ENCODE peak calls at places on chromosome 1, in six cellular contexts. K, I, X, H, L and P are unnamed samples.

GRCh38 chr1:55474168-55474786 is 259.1 kb upstream of the USP24 start:
- DNase-seq in K (no peak), I (no peak), X (no peak), H (no peak), L (peak; percentile 36), P (no peak)

GRCh38 chr1:115323366-115324004 is 14.6 kb downstream of the NGF start:
- DNase-seq in K (peak; percentile 45), I (no peak), X (no peak), H (peak; percentile 9), L (peak; percentile 31), P (no peak)

GRCh38 chr1:75053207-75053606 is 81.0 kb upstream of the LHX8 start:
- DNase-seq in K (no peak), I (no peak), X (no peak), H (no peak), L (no peak), P (no peak)

GRCh38 chr1:178609015-178609414 is 96.1 kb downstream of the TEX35 start:
- DNase-seq in K (no peak), I (no peak), X (no peak), H (no peak), L (peak; percentile 70), P (no peak)

GRCh38 chr1:87787551-87787950 is 458.9 kb downstream of the LMO4 start:
- DNase-seq in K (peak; percentile 11), I (no peak), X (no peak), H (no peak), L (peak; percentile 73), P (no peak)

GRCh38 chr1:110190282-110190929 is 19.7 kb upstream of the KCNC4 start:
- DNase-seq in K (no peak), I (peak; percentile 58), X (no peak), H (no peak), L (no peak), P (no peak)

GRCh38 chr1:110914676-110915075 is 41.7 kb downstream of the CD53 start:
- DNase-seq in K (no peak), I (no peak), X (no peak), H (no peak), L (no peak), P (no peak)

GRCh38 chr1:2375923-2376260 is 15.5 kb downstream of the MORN1 start:
- DNase-seq in K (no peak), I (no peak), X (no peak), H (no peak), L (no peak), P (no peak)

GRCh38 chr1:226047495-226047894 is 15.0 kb upstream of the H3-3A start:
- DNase-seq in K (peak; percentile 4), I (no peak), X (no peak), H (no peak), L (peak; percentile 70), P (no peak)

GRCh38 chr1:185694081-185694480 is 40.1 kb upstream of the HMCN1 start:
- DNase-seq in K (peak; percentile 9), I (no peak), X (no peak), H (no peak), L (peak; percentile 58), P (no peak)
- H3K4me3 ChIP-seq in K (no peak overlapping the region), I (no peak overlapping the region), X (peak overlapping the region; percentile 9), H (no peak overlapping the region), L (peak overlapping the region; percentile 47), P (no peak overlapping the region)

GRCh38 chr1:181504294-181505115 is 21.2 kb downstream of the CACNA1E start:
- DNase-seq in K (peak; percentile 7), I (no peak), X (no peak), H (no peak), L (peak; percentile 5), P (no peak)
- TF ChIP-seq CTCF in K (peak; percentile 18), I (no peak), X (no peak), H (no peak), L (peak; percentile 6), P (peak; percentile 34)

GRCh38 chr1:247008406-247008799 is 546 bp upstream of the ZNF695 start:
- DNase-seq in K (no peak), I (no peak), X (no peak), H (no peak), L (no peak), P (no peak)
- H3K4me3 ChIP-seq in K (peak overlapping the region; percentile 84), I (peak overlapping the region; percentile 55), X (peak overlapping the region; percentile 55), H (no peak overlapping the region), L (peak overlapping the region; percentile 86), P (peak overlapping the region; percentile 68)

GRCh38 chr1:209875510-209875909 is 47.7 kb downstream of the UTP25 start:
- DNase-seq in K (peak; percentile 78), I (no peak), X (no peak), H (no peak), L (peak; percentile 94), P (no peak)
- TF ChIP-seq CTCF in K (peak; percentile 76), I (peak; percentile 27), X (no peak), H (no peak), L (peak; percentile 67), P (peak; percentile 46)

GRCh38 chr1:51578383-51579109 is 38.3 kb upstream of the OSBPL9 start:
- DNase-seq in K (no peak), I (no peak), X (no peak), H (no peak), L (no peak), P (no peak)
- H3K4me3 ChIP-seq in K (no peak overlapping the region), I (no peak overlapping the region), X (no peak overlapping the region), H (no peak overlapping the region), L (no peak overlapping the region), P (no peak overlapping the region)

GRCh38 chr1:93636712-93637111 is 44.9 kb downstream of the BCAR3 start:
- DNase-seq in K (no peak), I (no peak), X (no peak), H (peak; percentile 15), L (no peak), P (no peak)
- TF ChIP-seq CTCF in K (no peak), I (no peak), X (no peak), H (no peak), L (no peak), P (no peak)

GRCh38 chr1:116877369-116877768 is 32.3 kb upstream of the PTGFRN start:
- DNase-seq in K (no peak), I (no peak), X (no peak), H (no peak), L (no peak), P (no peak)
- H3K4me3 ChIP-seq in K (no peak overlapping the region), I (peak overlapping the region; percentile 26), X (no peak overlapping the region), H (no peak overlapping the region), L (no peak overlapping the region), P (no peak overlapping the region)

GRCh38 chr1:91749690-91750335 is 136.1 kb downstream of the TGFBR3 start:
- DNase-seq in K (no peak), I (no peak), X (peak; percentile 61), H (peak; percentile 84), L (no peak), P (no peak)
- TF ChIP-seq CTCF in K (no peak), I (no peak), X (no peak), H (no peak), L (no peak), P (no peak)